ENCODE peak calls at places on chromosomes 1 and 21, in five cellular contexts. One of them, this sample, is unnamed.

GRCh38 chr21:17636711-17637110 is 24.0 kb upstream of the BTG3 start:
- DNase-seq in cardiac muscle cell: no peak
- DNase-seq in small intestine: no peak
- DNase-seq in transverse colon: no peak
- DNase-seq in lower lobe of right lung: no peak
- DNase-seq in this sample: no peak

GRCh38 chr1:30852026-30852425 is 56.5 kb downstream of the SDC3 start:
- DNase-seq in cardiac muscle cell: peak; percentile 86
- DNase-seq in small intestine: peak; percentile 39
- DNase-seq in transverse colon: peak; percentile 73
- DNase-seq in lower lobe of right lung: peak; percentile 89
- DNase-seq in this sample: no peak

GRCh38 chr1:224163311-224163710 is 19.7 kb upstream of the DEGS1 start:
- DNase-seq in cardiac muscle cell: no peak
- DNase-seq in small intestine: no peak
- DNase-seq in transverse colon: no peak
- DNase-seq in lower lobe of right lung: no peak
- DNase-seq in this sample: no peak

GRCh38 chr1:85134583-85135455 is 66.0 kb downstream of the SYDE2 start:
- DNase-seq in cardiac muscle cell: peak; percentile 34
- DNase-seq in small intestine: no peak
- DNase-seq in transverse colon: peak; percentile 37
- DNase-seq in lower lobe of right lung: peak; percentile 69
- DNase-seq in this sample: no peak

GRCh38 chr1:116693759-116694482 is 26.4 kb upstream of the IGSF3 start:
- DNase-seq in cardiac muscle cell: peak; percentile 56
- DNase-seq in small intestine: peak; percentile 29
- DNase-seq in transverse colon: peak; percentile 33
- DNase-seq in lower lobe of right lung: no peak
- DNase-seq in this sample: peak; percentile 6

GRCh38 chr1:81706650-81707435 is 93.9 kb upstream of the ADGRL2 start:
- DNase-seq in cardiac muscle cell: peak; percentile 55
- DNase-seq in small intestine: no peak
- DNase-seq in transverse colon: no peak
- DNase-seq in lower lobe of right lung: no peak
- DNase-seq in this sample: no peak

GRCh38 chr1:12229835-12230548 is at the start of gene VPS13D:
- DNase-seq in cardiac muscle cell: peak; percentile 86
- DNase-seq in small intestine: peak; percentile 80
- DNase-seq in transverse colon: peak; percentile 87
- DNase-seq in lower lobe of right lung: peak; percentile 93
- DNase-seq in this sample: peak; percentile 17

GRCh38 chr1:218058730-218059129 is 226.4 kb upstream of the RRP15 start:
- DNase-seq in cardiac muscle cell: no peak
- DNase-seq in small intestine: no peak
- DNase-seq in transverse colon: no peak
- DNase-seq in lower lobe of right lung: no peak
- DNase-seq in this sample: no peak

GRCh38 chr1:33263890-33264504 is 7.7 kb downstream of the ZNF362 start:
- DNase-seq in cardiac muscle cell: no peak
- DNase-seq in small intestine: no peak
- DNase-seq in transverse colon: no peak
- DNase-seq in lower lobe of right lung: no peak
- DNase-seq in this sample: no peak

GRCh38 chr1:52636701-52637695 is 4.0 kb downstream of the SHISAL2A start:
- DNase-seq in cardiac muscle cell: no peak
- DNase-seq in small intestine: peak; percentile 50
- DNase-seq in transverse colon: peak; percentile 54
- DNase-seq in lower lobe of right lung: peak; percentile 65
- DNase-seq in this sample: no peak

GRCh38 chr1:91844862-91845528 is 41.0 kb downstream of the TGFBR3 start:
- DNase-seq in cardiac muscle cell: peak; percentile 97
- DNase-seq in small intestine: peak; percentile 49
- DNase-seq in transverse colon: no peak
- DNase-seq in lower lobe of right lung: no peak
- DNase-seq in this sample: no peak

GRCh38 chr1:229130028-229130668 is 140.8 kb upstream of the RAB4A start:
- DNase-seq in cardiac muscle cell: no peak
- DNase-seq in small intestine: peak; percentile 95
- DNase-seq in transverse colon: peak; percentile 83
- DNase-seq in lower lobe of right lung: peak; percentile 58
- DNase-seq in this sample: no peak

GRCh38 chr1:25610822-25611630 is 5.6 kb upstream of the MAN1C1 start:
- DNase-seq in cardiac muscle cell: peak; percentile 43
- DNase-seq in small intestine: no peak
- DNase-seq in transverse colon: no peak
- DNase-seq in lower lobe of right lung: no peak
- DNase-seq in this sample: no peak

GRCh38 chr1:201649776-201650607 is 111.1 kb downstream of the NAV1 start:
- DNase-seq in cardiac muscle cell: peak; percentile 85
- DNase-seq in small intestine: peak; percentile 80
- DNase-seq in transverse colon: peak; percentile 90
- DNase-seq in lower lobe of right lung: peak; percentile 83
- DNase-seq in this sample: no peak

GRCh38 chr1:84756455-84757082 is 66.3 kb upstream of the SSX2IP start:
- DNase-seq in cardiac muscle cell: no peak
- DNase-seq in small intestine: no peak
- DNase-seq in transverse colon: no peak
- DNase-seq in lower lobe of right lung: no peak
- DNase-seq in this sample: no peak

GRCh38 chr1:3479511-3480368 is 25.3 kb downstream of the ARHGEF16 start:
- DNase-seq in cardiac muscle cell: no peak
- DNase-seq in small intestine: no peak
- DNase-seq in transverse colon: no peak
- DNase-seq in lower lobe of right lung: no peak
- DNase-seq in this sample: no peak

GRCh38 chr1:115596080-115596795 is 45.5 kb upstream of the VANGL1 start:
- DNase-seq in cardiac muscle cell: peak; percentile 84
- DNase-seq in small intestine: no peak
- DNase-seq in transverse colon: no peak
- DNase-seq in lower lobe of right lung: no peak
- DNase-seq in this sample: no peak

GRCh38 chr1:72434070-72434469 is 151.7 kb upstream of the NEGR1 start:
- DNase-seq in cardiac muscle cell: no peak
- DNase-seq in small intestine: no peak
- DNase-seq in transverse colon: no peak
- DNase-seq in lower lobe of right lung: no peak
- DNase-seq in this sample: no peak

GRCh38 chr1:67831850-67832513 is 1.3 kb downstream of the GNG12 start:
- DNase-seq in cardiac muscle cell: peak; percentile 77
- DNase-seq in small intestine: peak; percentile 80
- DNase-seq in transverse colon: peak; percentile 68
- DNase-seq in lower lobe of right lung: peak; percentile 69
- DNase-seq in this sample: no peak

GRCh38 chr1:227240983-227241382 is 77.3 kb downstream of the CDC42BPA start:
- DNase-seq in cardiac muscle cell: no peak
- DNase-seq in small intestine: no peak
- DNase-seq in transverse colon: no peak
- DNase-seq in lower lobe of right lung: no peak
- DNase-seq in this sample: no peak

GRCh38 chr1:157626099-157626498 is 28.2 kb upstream of the FCRL4 start:
- DNase-seq in cardiac muscle cell: no peak
- DNase-seq in small intestine: peak; percentile 28
- DNase-seq in transverse colon: peak; percentile 50
- DNase-seq in lower lobe of right lung: no peak
- DNase-seq in this sample: no peak

GRCh38 chr1:117167402-117167801 is 43.3 kb downstream of the VTCN1 start:
- DNase-seq in cardiac muscle cell: no peak
- DNase-seq in small intestine: no peak
- DNase-seq in transverse colon: no peak
- DNase-seq in lower lobe of right lung: no peak
- DNase-seq in this sample: no peak

GRCh38 chr1:26853156-26853555 is 9.8 kb upstream of the SFN start:
- DNase-seq in cardiac muscle cell: peak; percentile 81
- DNase-seq in small intestine: peak; percentile 92
- DNase-seq in transverse colon: peak; percentile 95
- DNase-seq in lower lobe of right lung: peak; percentile 87
- DNase-seq in this sample: no peak

GRCh38 chr1:55870076-55870475 is 654.9 kb upstream of the USP24 start:
- DNase-seq in cardiac muscle cell: no peak
- DNase-seq in small intestine: no peak
- DNase-seq in transverse colon: no peak
- DNase-seq in lower lobe of right lung: no peak
- DNase-seq in this sample: no peak

GRCh38 chr1:43360616-43361015 is 1.8 kb downstream of the CDC20 start:
- DNase-seq in cardiac muscle cell: no peak
- DNase-seq in small intestine: no peak
- DNase-seq in transverse colon: no peak
- DNase-seq in lower lobe of right lung: no peak
- DNase-seq in this sample: no peak

GRCh38 chr1:214505134-214505533 is 46.3 kb downstream of the PTPN14 start:
- DNase-seq in cardiac muscle cell: no peak
- DNase-seq in small intestine: peak; percentile 12
- DNase-seq in transverse colon: no peak
- DNase-seq in lower lobe of right lung: no peak
- DNase-seq in this sample: no peak

GRCh38 chr1:204493145-204493881 is 1.3 kb downstream of the PIK3C2B start:
- DNase-seq in cardiac muscle cell: peak; percentile 87
- DNase-seq in small intestine: peak; percentile 93
- DNase-seq in transverse colon: peak; percentile 90
- DNase-seq in lower lobe of right lung: peak; percentile 81
- DNase-seq in this sample: no peak

GRCh38 chr1:14678011-14678638 is 79.6 kb downstream of the KAZN start:
- DNase-seq in cardiac muscle cell: no peak
- DNase-seq in small intestine: no peak
- DNase-seq in transverse colon: no peak
- DNase-seq in lower lobe of right lung: no peak
- DNase-seq in this sample: no peak

GRCh38 chr21:33663241-33663640 is 20.9 kb downstream of the ITSN1 start:
- DNase-seq in cardiac muscle cell: no peak
- DNase-seq in small intestine: no peak
- DNase-seq in transverse colon: no peak
- DNase-seq in lower lobe of right lung: no peak
- DNase-seq in this sample: no peak

GRCh38 chr1:185701650-185702049 is 32.5 kb upstream of the HMCN1 start:
- DNase-seq in cardiac muscle cell: no peak
- DNase-seq in small intestine: no peak
- DNase-seq in transverse colon: no peak
- DNase-seq in lower lobe of right lung: no peak
- DNase-seq in this sample: no peak
- H3K4me3 ChIP-seq in cardiac muscle cell: no peak overlapping the region
- H3K4me3 ChIP-seq in small intestine: no peak overlapping the region
- H3K4me3 ChIP-seq in transverse colon: no peak overlapping the region
- H3K4me3 ChIP-seq in lower lobe of right lung: no peak overlapping the region
- H3K4me3 ChIP-seq in this sample: no peak overlapping the region

DNA sequence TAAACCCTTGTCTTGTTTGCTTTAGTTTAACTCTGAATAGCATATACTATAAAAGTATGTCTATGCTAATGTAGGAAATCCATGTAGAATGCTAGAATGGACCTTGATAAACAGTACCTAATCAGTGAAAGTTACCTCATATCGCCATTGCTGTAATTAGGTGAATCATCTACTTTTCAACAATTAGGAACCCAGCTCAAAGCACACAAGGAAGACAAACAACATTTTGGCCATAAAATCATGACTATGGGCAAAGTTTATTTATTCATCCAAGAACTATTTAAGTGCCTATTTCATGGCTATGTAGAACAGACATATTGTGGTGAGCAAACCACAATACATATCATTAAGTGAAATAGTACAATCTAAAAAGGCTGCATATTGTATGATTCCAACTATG is 1043.2 kb downstream of the BRINP3 start:
- DNase-seq in cardiac muscle cell: no peak
- DNase-seq in small intestine: peak; percentile 1
- DNase-seq in transverse colon: no peak
- DNase-seq in lower lobe of right lung: no peak
- DNase-seq in this sample: no peak
- H3K4me1 ChIP-seq in cardiac muscle cell: no peaks in the 10 kb centered on the region
- H3K4me1 ChIP-seq in small intestine: no peaks in the 10 kb centered on the region
- H3K4me1 ChIP-seq in transverse colon: no peaks in the 10 kb centered on the region
- H3K4me1 ChIP-seq in lower lobe of right lung: no peaks in the 10 kb centered on the region
- H3K4me1 ChIP-seq in this sample: no peaks in the 10 kb centered on the region

DNA sequence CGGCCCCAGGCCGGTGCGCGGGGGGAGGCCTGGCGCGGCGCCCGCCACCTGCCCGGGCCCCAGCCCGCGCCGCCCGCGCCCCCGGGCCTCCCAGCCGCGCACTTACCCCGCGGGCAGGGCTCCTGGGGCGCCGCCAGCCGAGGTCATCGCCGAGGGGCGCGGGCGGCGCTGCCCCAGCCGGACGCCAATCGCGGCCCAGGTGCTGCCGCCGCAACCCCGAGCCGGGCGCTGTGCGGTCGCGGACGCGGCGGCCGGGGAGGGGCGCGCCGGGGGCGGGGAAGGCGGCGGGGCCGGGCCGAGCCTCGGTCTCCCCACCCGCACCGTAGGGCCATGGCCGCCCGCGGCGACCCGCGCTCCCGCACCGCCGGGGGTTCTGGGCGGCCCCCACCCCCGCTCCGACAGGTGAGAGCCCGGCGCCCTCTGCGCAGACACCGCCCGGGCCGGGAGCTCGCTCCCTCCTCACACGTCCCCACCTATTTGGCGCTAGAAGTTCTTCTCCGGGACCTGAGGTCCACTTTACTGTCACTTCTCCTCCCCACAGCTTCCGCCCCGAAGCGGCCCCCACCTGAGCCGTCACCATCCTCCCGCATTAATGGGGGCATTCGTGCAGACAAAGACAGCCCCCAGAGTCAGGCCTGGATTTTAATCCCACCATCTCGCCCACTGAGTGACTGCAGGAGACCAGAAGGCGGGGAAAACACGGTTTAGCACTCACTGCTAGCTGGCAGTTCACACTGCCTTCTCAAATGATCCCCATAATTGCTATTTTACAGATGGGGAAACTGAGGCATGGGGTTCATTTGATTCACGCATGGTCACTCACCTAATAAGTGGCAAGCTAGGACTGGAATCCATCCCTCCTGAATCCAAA is at the start of gene TTC39A:
- DNase-seq in cardiac muscle cell: no peak
- DNase-seq in small intestine: no peak
- DNase-seq in transverse colon: no peak
- DNase-seq in lower lobe of right lung: no peak
- DNase-seq in this sample: no peak
- H3K4me3 ChIP-seq in cardiac muscle cell: peak within 1 kb of the TSS; percentile 42
- H3K4me3 ChIP-seq in small intestine: peak within 1 kb of the TSS; percentile 62
- H3K4me3 ChIP-seq in transverse colon: peak within 1 kb of the TSS; percentile 43
- H3K4me3 ChIP-seq in lower lobe of right lung: peak within 1 kb of the TSS; percentile 50
- H3K4me3 ChIP-seq in this sample: peak within 1 kb of the TSS; percentile 32

DNA sequence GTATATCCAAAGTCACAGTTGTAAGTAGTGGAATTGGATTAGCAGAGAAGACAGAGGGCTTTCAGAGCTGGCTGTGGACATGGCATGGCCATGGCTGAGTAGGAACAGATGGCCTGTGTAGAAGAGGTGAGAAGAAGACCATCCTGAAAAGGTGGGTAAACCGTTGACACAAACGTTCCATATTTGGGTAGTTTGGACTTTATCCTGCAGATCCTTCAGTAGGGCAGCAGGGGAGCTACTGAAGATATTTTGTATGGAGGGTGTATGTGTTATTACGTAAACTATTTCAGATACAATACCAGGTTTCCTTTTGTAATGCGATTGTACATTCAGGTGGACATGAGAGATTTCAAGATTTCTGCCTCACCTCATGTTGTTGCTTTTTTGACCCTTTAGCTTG is 1.6 kb downstream of the UTP11 start:
- DNase-seq in cardiac muscle cell: peak; percentile 27
- DNase-seq in small intestine: no peak
- DNase-seq in transverse colon: no peak
- DNase-seq in lower lobe of right lung: no peak
- DNase-seq in this sample: no peak
- H3K4me1 ChIP-seq in cardiac muscle cell: peaks cover 10% of the 10 kb centered on the region
- H3K4me1 ChIP-seq in small intestine: peaks cover 3% of the 10 kb centered on the region
- H3K4me1 ChIP-seq in transverse colon: peaks cover 6% of the 10 kb centered on the region
- H3K4me1 ChIP-seq in lower lobe of right lung: peaks cover 38% of the 10 kb centered on the region
- H3K4me1 ChIP-seq in this sample: peaks cover 47% of the 10 kb centered on the region

GRCh38 chr1:16921391-16922185 is at the start of gene CROCC:
- DNase-seq in cardiac muscle cell: peak; percentile 74
- DNase-seq in small intestine: no peak
- DNase-seq in transverse colon: no peak
- DNase-seq in lower lobe of right lung: peak; percentile 48
- DNase-seq in this sample: no peak
- H3K4me3 ChIP-seq in cardiac muscle cell: peak within 1 kb of the TSS; percentile 7
- H3K4me3 ChIP-seq in small intestine: no peak within 1 kb of the TSS
- H3K4me3 ChIP-seq in transverse colon: no peak within 1 kb of the TSS
- H3K4me3 ChIP-seq in lower lobe of right lung: no peak within 1 kb of the TSS
- H3K4me3 ChIP-seq in this sample: no peak within 1 kb of the TSS

This sample was measured in esophagus squamous epithelium.